ENCODE peak calls at places on chromosomes 4 and X, in seven cellular contexts. One of them, this sample, is unnamed.

GRCh38 chrX:123876177-123876576 is 16.3 kb downstream of the XIAP start:
- DNase-seq in HepG2: no peak
- DNase-seq in ovary: no peak
- DNase-seq in tibial nerve: no peak
- DNase-seq in suprapubic skin: no peak
- DNase-seq in SK-N-SH: no peak
- DNase-seq in K562: no peak
- DNase-seq in this sample: no peak

GRCh38 chr4:87863486-87863885 is 30.7 kb downstream of the MEPE start:
- DNase-seq in SK-N-SH: no peak
- DNase-seq in tibial nerve: no peak
- DNase-seq in HepG2: no peak
- DNase-seq in ovary: no peak
- DNase-seq in suprapubic skin: no peak
- DNase-seq in K562: no peak
- DNase-seq in this sample: no peak

GRCh38 chrX:136262812-136263315 is 11.7 kb upstream of the MAP7D3 start:
- DNase-seq in SK-N-SH: no peak
- DNase-seq in HepG2: no peak
- DNase-seq in suprapubic skin: no peak
- DNase-seq in K562: no peak
- DNase-seq in ovary: no peak
- DNase-seq in tibial nerve: no peak
- DNase-seq in this sample: no peak

GRCh38 chrX:20139966-20140365 is 1.7 kb downstream of the EIF1AX start:
- DNase-seq in ovary: no peak
- DNase-seq in K562: no peak
- DNase-seq in suprapubic skin: no peak
- DNase-seq in SK-N-SH: no peak
- DNase-seq in HepG2: no peak
- DNase-seq in tibial nerve: no peak
- DNase-seq in this sample: no peak

GRCh38 chr4:108058685-108059440 is 69.2 kb downstream of the HADH start:
- DNase-seq in ovary: no peak
- DNase-seq in HepG2: peak; percentile 27
- DNase-seq in SK-N-SH: no peak
- DNase-seq in suprapubic skin: no peak
- DNase-seq in K562: peak; percentile 20
- DNase-seq in tibial nerve: no peak
- DNase-seq in this sample: no peak

GRCh38 chrX:31545726-31546125 is 473.9 kb upstream of the FTHL17 start:
- DNase-seq in ovary: no peak
- DNase-seq in SK-N-SH: no peak
- DNase-seq in HepG2: no peak
- DNase-seq in suprapubic skin: no peak
- DNase-seq in tibial nerve: no peak
- DNase-seq in K562: no peak
- DNase-seq in this sample: no peak

GRCh38 chr4:155271557-155271956 is 63.1 kb downstream of the NPY2R start:
- DNase-seq in HepG2: no peak
- DNase-seq in ovary: no peak
- DNase-seq in suprapubic skin: no peak
- DNase-seq in K562: no peak
- DNase-seq in tibial nerve: no peak
- DNase-seq in SK-N-SH: no peak
- DNase-seq in this sample: no peak

GRCh38 chrX:155745792-155746191 is 133.0 kb upstream of the TMLHE start:
- DNase-seq in tibial nerve: no peak
- DNase-seq in HepG2: peak; percentile 0
- DNase-seq in SK-N-SH: no peak
- DNase-seq in ovary: peak; percentile 45
- DNase-seq in K562: no peak
- DNase-seq in suprapubic skin: no peak
- DNase-seq in this sample: peak; percentile 47

GRCh38 chr4:16034010-16034829 is 49.6 kb downstream of the PROM1 start:
- DNase-seq in suprapubic skin: no peak
- DNase-seq in HepG2: peak; percentile 83
- DNase-seq in tibial nerve: no peak
- DNase-seq in SK-N-SH: no peak
- DNase-seq in K562: no peak
- DNase-seq in ovary: no peak
- DNase-seq in this sample: no peak

GRCh38 chr4:98682719-98683118 is 24.3 kb upstream of the TSPAN5 start:
- DNase-seq in SK-N-SH: peak; percentile 14
- DNase-seq in tibial nerve: no peak
- DNase-seq in ovary: no peak
- DNase-seq in HepG2: no peak
- DNase-seq in K562: peak; percentile 27
- DNase-seq in suprapubic skin: no peak
- DNase-seq in this sample: no peak

GRCh38 chr4:104815593-104816156 is 321.0 kb upstream of the CXXC4 start:
- DNase-seq in tibial nerve: no peak
- DNase-seq in ovary: no peak
- DNase-seq in suprapubic skin: no peak
- DNase-seq in SK-N-SH: no peak
- DNase-seq in K562: no peak
- DNase-seq in HepG2: no peak
- DNase-seq in this sample: no peak

GRCh38 chr4:138869631-138870030 is 145.9 kb upstream of the NOCT start:
- DNase-seq in K562: no peak
- DNase-seq in ovary: no peak
- DNase-seq in suprapubic skin: no peak
- DNase-seq in SK-N-SH: no peak
- DNase-seq in HepG2: no peak
- DNase-seq in tibial nerve: no peak
- DNase-seq in this sample: no peak

GRCh38 chr4:89358935-89359364 is 51.4 kb upstream of the GPRIN3 start:
- DNase-seq in ovary: no peak
- DNase-seq in HepG2: no peak
- DNase-seq in suprapubic skin: no peak
- DNase-seq in tibial nerve: no peak
- DNase-seq in SK-N-SH: no peak
- DNase-seq in K562: no peak
- DNase-seq in this sample: no peak

GRCh38 chr4:119124314-119124713 is 11.3 kb upstream of the MYOZ2 start:
- DNase-seq in SK-N-SH: no peak
- DNase-seq in ovary: no peak
- DNase-seq in HepG2: no peak
- DNase-seq in suprapubic skin: no peak
- DNase-seq in tibial nerve: no peak
- DNase-seq in K562: no peak
- DNase-seq in this sample: peak; percentile 40

GRCh38 chr4:91958651-91959050 is 345.1 kb upstream of the GRID2 start:
- DNase-seq in ovary: no peak
- DNase-seq in SK-N-SH: peak; percentile 9
- DNase-seq in K562: peak; percentile 3
- DNase-seq in tibial nerve: no peak
- DNase-seq in suprapubic skin: no peak
- DNase-seq in HepG2: no peak
- DNase-seq in this sample: no peak

GRCh38 chr4:6969826-6970800 is 60.5 kb downstream of the TBC1D14 start:
- DNase-seq in tibial nerve: no peak
- DNase-seq in HepG2: no peak
- DNase-seq in ovary: no peak
- DNase-seq in K562: no peak
- DNase-seq in SK-N-SH: no peak
- DNase-seq in suprapubic skin: no peak
- DNase-seq in this sample: no peak

DNA sequence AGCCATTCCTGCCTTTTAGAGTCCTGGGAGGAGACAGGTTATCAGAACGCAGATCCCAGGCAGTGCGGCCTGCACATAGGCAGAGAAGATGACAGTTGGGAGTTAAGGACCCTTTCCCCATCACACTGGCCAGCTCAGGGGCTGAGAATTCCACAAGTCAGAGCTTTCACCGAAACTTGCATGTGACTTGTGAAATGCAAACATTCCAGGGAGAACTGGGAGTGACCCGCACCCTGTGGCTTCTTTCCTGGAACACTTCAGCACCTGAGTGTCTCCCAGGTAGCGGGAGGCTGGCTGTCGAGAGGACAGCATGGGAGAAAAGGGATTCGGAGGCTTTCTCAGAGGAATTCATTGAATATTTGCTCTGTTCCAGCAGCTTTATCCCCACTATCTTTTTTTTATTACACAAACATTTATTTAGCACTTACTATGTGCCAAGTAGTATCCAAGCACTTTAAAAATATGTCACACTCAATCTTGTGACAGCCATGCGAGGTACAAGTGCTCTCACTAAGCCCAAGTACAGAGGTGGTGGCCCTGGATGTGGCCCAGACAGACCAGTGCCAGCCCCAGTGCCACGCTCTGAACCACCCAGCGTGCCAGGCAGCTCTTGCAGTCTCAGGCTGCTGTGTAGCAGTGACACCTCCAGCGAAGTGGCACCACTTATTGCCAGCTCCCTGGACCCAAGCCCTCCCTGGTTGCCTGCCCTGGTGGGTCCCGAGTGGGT is 100.5 kb downstream of the PHKA2 start:
- DNase-seq in K562: no peak
- DNase-seq in ovary: no peak
- DNase-seq in suprapubic skin: peak; percentile 38
- DNase-seq in SK-N-SH: no peak
- DNase-seq in HepG2: peak; percentile 30
- DNase-seq in tibial nerve: no peak
- DNase-seq in this sample: peak; percentile 36
- TF ChIP-seq EP300 in K562: no peak
- TF ChIP-seq EP300 in ovary: no peak
- TF ChIP-seq EP300 in suprapubic skin: no peak
- TF ChIP-seq EP300 in SK-N-SH: no peak
- TF ChIP-seq EP300 in HepG2: no peak
- TF ChIP-seq EP300 in tibial nerve: no peak
- TF ChIP-seq EP300 in this sample: no peak

DNA sequence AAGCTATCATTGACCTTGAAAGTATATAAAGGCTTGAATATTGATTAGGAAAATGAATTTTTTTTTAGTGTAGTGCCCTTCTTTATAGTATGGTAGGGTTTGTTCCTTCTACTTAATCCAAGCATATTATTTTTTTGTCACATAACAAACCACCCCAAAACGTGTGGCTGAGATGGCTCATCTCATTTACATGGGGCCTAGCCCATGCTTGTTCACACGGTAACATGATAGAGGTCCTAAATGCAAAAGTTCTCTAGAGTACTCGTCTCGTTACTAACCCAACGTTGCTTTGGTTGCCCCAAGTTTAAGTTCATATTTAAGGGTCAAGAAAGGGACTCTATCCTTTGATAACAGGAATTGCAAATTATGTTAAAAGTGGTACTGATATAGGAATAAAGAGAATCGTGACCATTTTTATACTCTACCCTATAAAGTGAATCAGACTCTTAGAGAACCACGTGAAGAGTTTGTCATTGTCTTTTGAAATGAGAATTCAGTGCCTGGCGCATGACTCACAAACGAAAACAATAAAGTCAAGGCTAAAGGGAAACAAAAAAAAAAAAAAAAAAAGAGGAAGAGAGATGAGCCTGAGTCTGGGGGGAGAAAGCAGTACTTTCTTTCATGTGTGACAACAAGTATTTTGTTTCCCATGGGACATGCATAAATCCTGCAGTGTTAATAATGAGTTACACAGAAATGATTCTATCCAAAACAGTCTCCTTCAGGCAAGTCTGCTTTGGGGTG is 402.8 kb upstream of the NWD2 start:
- DNase-seq in K562: no peak
- DNase-seq in HepG2: no peak
- DNase-seq in SK-N-SH: no peak
- DNase-seq in ovary: no peak
- DNase-seq in suprapubic skin: no peak
- DNase-seq in tibial nerve: no peak
- DNase-seq in this sample: no peak
- H3K4me1 ChIP-seq in K562: no peaks in the 10 kb centered on the region
- H3K4me1 ChIP-seq in HepG2: no peaks in the 10 kb centered on the region
- H3K4me1 ChIP-seq in SK-N-SH: no peaks in the 10 kb centered on the region
- H3K4me1 ChIP-seq in ovary: no peaks in the 10 kb centered on the region
- H3K4me1 ChIP-seq in suprapubic skin: no peaks in the 10 kb centered on the region
- H3K4me1 ChIP-seq in tibial nerve: no peaks in the 10 kb centered on the region
- H3K4me1 ChIP-seq in this sample: no peaks in the 10 kb centered on the region

DNA sequence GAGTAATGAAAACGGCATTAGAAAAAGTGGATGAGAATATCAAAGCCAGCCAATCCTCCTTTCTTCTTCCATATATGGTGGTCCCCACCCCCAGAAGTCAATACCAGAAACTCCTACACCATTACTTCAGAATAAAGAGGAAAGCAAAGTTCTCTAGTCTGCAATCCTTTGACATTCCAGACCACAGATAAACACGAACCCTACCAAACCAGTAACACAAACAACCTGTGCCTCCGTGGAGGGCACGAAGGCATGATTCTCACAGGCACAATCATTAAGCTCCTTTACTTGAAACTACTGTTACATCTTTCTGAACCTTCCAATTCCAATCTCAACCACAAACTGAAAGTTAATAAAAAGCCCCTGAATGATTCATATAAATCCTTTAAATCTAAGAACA is 16.3 kb downstream of the MAML3 start:
- DNase-seq in HepG2: no peak
- DNase-seq in SK-N-SH: no peak
- DNase-seq in K562: no peak
- DNase-seq in tibial nerve: no peak
- DNase-seq in ovary: no peak
- DNase-seq in suprapubic skin: no peak
- DNase-seq in this sample: no peak
- H3K4me3 ChIP-seq in HepG2: no peak overlapping the region
- H3K4me3 ChIP-seq in SK-N-SH: no peak overlapping the region
- H3K4me3 ChIP-seq in K562: no peak overlapping the region
- H3K4me3 ChIP-seq in tibial nerve: no peak overlapping the region
- H3K4me3 ChIP-seq in ovary: no peak overlapping the region
- H3K4me3 ChIP-seq in suprapubic skin: no peak overlapping the region
- H3K4me3 ChIP-seq in this sample: no peak overlapping the region

GRCh38 chr4:78322032-78322431 is 229.5 kb upstream of the ANXA3 start:
- DNase-seq in ovary: no peak
- DNase-seq in SK-N-SH: no peak
- DNase-seq in HepG2: no peak
- DNase-seq in suprapubic skin: no peak
- DNase-seq in tibial nerve: no peak
- DNase-seq in K562: no peak
- DNase-seq in this sample: no peak
- TF ChIP-seq EP300 in ovary: no peak
- TF ChIP-seq EP300 in SK-N-SH: no peak
- TF ChIP-seq EP300 in HepG2: no peak
- TF ChIP-seq EP300 in suprapubic skin: no peak
- TF ChIP-seq EP300 in tibial nerve: no peak
- TF ChIP-seq EP300 in K562: no peak
- TF ChIP-seq EP300 in this sample: no peak

DNA sequence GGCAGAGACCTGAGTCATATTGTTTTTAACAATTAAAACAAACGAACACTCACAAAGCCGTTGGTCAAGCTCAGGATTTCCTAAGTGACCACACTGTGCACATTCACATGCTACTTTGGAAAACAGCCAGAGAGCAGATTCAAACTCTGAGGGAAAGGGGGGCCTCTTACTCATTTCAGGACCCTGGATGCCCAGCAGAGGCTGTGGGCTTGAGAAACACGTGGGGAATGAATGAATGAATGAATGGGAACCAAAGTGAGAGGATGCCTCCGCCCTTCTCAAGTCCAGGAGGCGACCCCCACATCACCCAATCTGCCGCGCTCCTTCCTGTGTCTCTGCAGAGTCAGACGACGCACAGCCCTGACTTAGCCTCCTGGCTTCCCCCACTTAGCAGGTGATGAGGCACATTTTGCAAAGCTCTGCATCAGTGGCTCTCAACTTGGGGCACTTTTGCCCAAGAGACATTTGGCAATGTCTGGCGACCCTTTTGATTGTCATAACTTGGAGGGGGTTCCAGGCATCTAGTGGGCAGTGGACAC is 76.0 kb downstream of the ABLIM2 start:
- DNase-seq in HepG2: no peak
- DNase-seq in K562: no peak
- DNase-seq in ovary: no peak
- DNase-seq in tibial nerve: no peak
- DNase-seq in SK-N-SH: no peak
- DNase-seq in suprapubic skin: no peak
- DNase-seq in this sample: no peak
- H3K4me1 ChIP-seq in HepG2: no peaks in the 10 kb centered on the region
- H3K4me1 ChIP-seq in K562: peaks cover 15% of the 10 kb centered on the region
- H3K4me1 ChIP-seq in ovary: peaks cover 3% of the 10 kb centered on the region
- H3K4me1 ChIP-seq in tibial nerve: peaks cover 19% of the 10 kb centered on the region
- H3K4me1 ChIP-seq in SK-N-SH: peaks cover 25% of the 10 kb centered on the region
- H3K4me1 ChIP-seq in suprapubic skin: peaks cover 3% of the 10 kb centered on the region
- H3K4me1 ChIP-seq in this sample: peaks cover 13% of the 10 kb centered on the region

This sample was measured in stomach.